ENCODE peak calls at places on chromosomes 16 and 17, in eight cellular contexts. J, W, O, A, T, E, G and L are unnamed samples.

GRCh38 chr17:57766307-57766943 is 21.3 kb upstream of the CCDC182 start:
- DNase-seq in J (no peak), E (no peak), O (no peak), T (no peak), W (no peak), G (no peak), A (no peak), L (no peak)

GRCh38 chr17:81026266-81027036 is 8.5 kb upstream of the BAIAP2 start:
- DNase-seq in J (no peak), O (no peak), T (no peak), G (no peak), E (no peak), A (no peak), W (no peak), L (no peak)

GRCh38 chr17:17320911-17321220 is 17.7 kb downstream of the NT5M start:
- DNase-seq in J (no peak), G (no peak), E (no peak), W (no peak), O (no peak), A (no peak), T (no peak), L (no peak)

GRCh38 chr17:65349916-65350315 is 211.5 kb downstream of the AXIN2 start:
- DNase-seq in J (no peak), E (no peak), O (no peak), A (no peak), W (no peak), T (no peak), G (no peak), L (no peak)

GRCh38 chr16:87358696-87359095 is 24.9 kb downstream of the FBXO31 start:
- DNase-seq in E (no peak), J (no peak), O (no peak), A (no peak), W (no peak), T (no peak), G (no peak), L (no peak)

GRCh38 chr16:3781421-3781820 is 64.1 kb upstream of the TRAP1 start:
- DNase-seq in W (no peak), J (no peak), T (no peak), A (no peak), G (no peak), E (no peak), O (no peak), L (no peak)

GRCh38 chr16:29898135-29898534 is 1.2 kb downstream of the SEZ6L2 start:
- DNase-seq in E (no peak), W (no peak), J (no peak), O (no peak), G (no peak), T (no peak), A (no peak), L (no peak)

GRCh38 chr16:85237817-85238216 is 125.5 kb upstream of the CIBAR2 start:
- DNase-seq in W (no peak), O (no peak), G (no peak), A (no peak), J (no peak), T (no peak), E (no peak), L (no peak)

GRCh38 chr16:52925143-52925542 is 127.6 kb downstream of the CHD9NB start:
- DNase-seq in A (no peak), G (no peak), J (no peak), E (no peak), T (no peak), O (no peak), W (no peak), L (no peak)

GRCh38 chr17:79915850-79916430 is 76.7 kb upstream of the CBX4 start:
- DNase-seq in A (no peak), G (no peak), E (peak), J (no peak), W (no peak), T (peak), O (peak), L (no peak)

GRCh38 chr16:89710709-89711564 is 9.4 kb upstream of the SPATA2L start:
- DNase-seq in W (no peak), G (no peak), A (no peak), O (no peak), J (no peak), T (no peak), E (no peak), L (no peak)

GRCh38 chr17:8057691-8058114 is 18.8 kb downstream of the ALOX15B start:
- DNase-seq in G (peak), T (peak), O (peak), W (peak), A (peak), J (no peak), E (peak), L (peak)

GRCh38 chr17:8949061-8949622 is 16.4 kb downstream of the PIK3R5 start:
- DNase-seq in E (no peak), W (no peak), G (peak), T (no peak), J (no peak), A (no peak), O (no peak), L (no peak)

GRCh38 chr16:74092336-74092735 is 204.3 kb upstream of the PSMD7 start:
- DNase-seq in T (no peak), A (no peak), O (no peak), G (no peak), W (no peak), J (no peak), E (no peak), L (no peak)

GRCh38 chr17:37147301-37147812 is 198.6 kb downstream of the AATF start:
- DNase-seq in J (no peak), T (no peak), W (no peak), E (peak), O (no peak), A (no peak), G (no peak), L (no peak)

GRCh38 chr17:38705803-38706624 is 941 bp downstream of the MLLT6 start:
- DNase-seq in O (peak), E (peak), A (no peak), W (no peak), J (no peak), T (peak), G (peak), L (no peak)

GRCh38 chr16:50583211-50583610 is 35.0 kb downstream of the NKD1 start:
- DNase-seq in T (no peak), E (no peak), O (no peak), J (no peak), A (no peak), W (no peak), G (no peak), L (no peak)

GRCh38 chr16:12628526-12628925 is 175.2 kb downstream of the CPPED1 start:
- DNase-seq in O (no peak), J (no peak), A (no peak), W (no peak), E (no peak), T (no peak), G (no peak), L (no peak)

GRCh38 chr16:75296606-75297005 is 45.2 kb upstream of the BCAR1 start:
- DNase-seq in A (no peak), G (no peak), O (no peak), E (no peak), T (no peak), J (no peak), W (no peak), L (no peak)

GRCh38 chr16:28935333-28935732 is 3.6 kb downstream of the CD19 start:
- DNase-seq in T (no peak), E (no peak), G (no peak), J (no peak), O (no peak), A (no peak), W (no peak), L (no peak)

GRCh38 chr16:17375388-17376304 is 95.1 kb downstream of the XYLT1 start:
- DNase-seq in A (no peak), E (no peak), O (no peak), T (no peak), J (no peak), G (no peak), W (no peak), L (no peak)

GRCh38 chr16:50152386-50152806 is 710 bp upstream of the TENT4B start:
- DNase-seq in E (peak), J (no peak), T (peak), O (no peak), G (peak), W (peak), A (no peak), L (no peak)

GRCh38 chr17:27553019-27553511 is 77.9 kb upstream of the LGALS9 start:
- DNase-seq in W (no peak), E (peak), J (no peak), G (no peak), O (no peak), A (no peak), T (no peak), L (no peak)

GRCh38 chr16:19823322-19823721 is 61.3 kb downstream of the GPRC5B start:
- DNase-seq in J (no peak), O (no peak), T (no peak), G (no peak), A (no peak), E (no peak), W (no peak), L (no peak)

GRCh38 chr16:66590322-66590721 is 11.1 kb downstream of the CMTM2 start:
- DNase-seq in W (no peak), G (peak), J (no peak), E (no peak), A (no peak), T (no peak), O (no peak), L (no peak)

GRCh38 chr16:70254965-70255286 is 3.2 kb upstream of the EXOSC6 start:
- DNase-seq in T (no peak), O (no peak), J (no peak), A (no peak), G (no peak), E (no peak), W (no peak), L (no peak)

GRCh38 chr17:40563371-40564052 is 1.8 kb downstream of the CCR7 start:
- DNase-seq in W (no peak), E (no peak), T (no peak), G (peak), A (no peak), J (no peak), O (no peak), L (no peak)

GRCh38 chr16:85638695-85639409 is 25.7 kb downstream of the GSE1 start:
- DNase-seq in T (no peak), G (no peak), E (no peak), W (no peak), A (no peak), O (no peak), J (no peak), L (no peak)

GRCh38 chr16:57347858-57348257 is 10.7 kb upstream of the CCL22 start:
- DNase-seq in T (no peak), G (no peak), J (no peak), E (no peak), A (no peak), O (no peak), W (no peak), L (no peak)

GRCh38 chr17:1275962-1276736 is 3.3 kb upstream of the TRARG1 start:
- DNase-seq in E (peak), A (no peak), G (peak), O (no peak), W (peak), T (peak), J (no peak), L (no peak)

GRCh38 chr17:28533091-28533670 is 19.2 kb downstream of the UNC119 start:
- DNase-seq in A (no peak), G (no peak), W (no peak), O (no peak), T (no peak), J (no peak), E (no peak), L (no peak)

GRCh38 chr17:6079155-6079554 is 9.0 kb downstream of the WSCD1 start:
- DNase-seq in J (no peak), T (no peak), G (no peak), A (no peak), W (no peak), E (no peak), O (no peak), L (no peak)